ENCODE peak calls at places on chromosomes 16 and 17, in eight cellular contexts. One of them, this sample, is unnamed. For H3K27me3, H3K36me3 and H3K4me1, the result is how much of the 10 kb centered on the place peaks cover.

GRCh38 chr16:74605746-74606520 is 981 bp downstream of the GLG1 start:
- DNase-seq in SK-N-SH: no peak
- DNase-seq in heart right ventricle: no peak
- DNase-seq in upper lobe of right lung: no peak
- DNase-seq in CD8-positive, alpha-beta T cell: no peak
- DNase-seq in fibroblast of lung: no peak
- DNase-seq in cardiac muscle cell: no peak
- DNase-seq in neuronal stem cell: no peak
- DNase-seq in this sample: no peak

GRCh38 chr17:17890773-17891759 is 54.3 kb upstream of the SREBF1 start:
- DNase-seq in fibroblast of lung: peak
- DNase-seq in heart right ventricle: peak
- DNase-seq in CD8-positive, alpha-beta T cell: no peak
- DNase-seq in cardiac muscle cell: peak
- DNase-seq in neuronal stem cell: no peak
- DNase-seq in SK-N-SH: peak
- DNase-seq in upper lobe of right lung: peak
- DNase-seq in this sample: no peak

GRCh38 chr16:83911290-83911689 is 12.4 kb downstream of the MLYCD start:
- DNase-seq in CD8-positive, alpha-beta T cell: no peak
- DNase-seq in heart right ventricle: no peak
- DNase-seq in fibroblast of lung: no peak
- DNase-seq in upper lobe of right lung: no peak
- DNase-seq in cardiac muscle cell: no peak
- DNase-seq in SK-N-SH: no peak
- DNase-seq in neuronal stem cell: no peak
- DNase-seq in this sample: peak

GRCh38 chr17:42311240-42312034 is 23.1 kb downstream of the STAT5A start:
- DNase-seq in CD8-positive, alpha-beta T cell: no peak
- DNase-seq in upper lobe of right lung: peak
- DNase-seq in fibroblast of lung: peak
- DNase-seq in neuronal stem cell: no peak
- DNase-seq in heart right ventricle: peak
- DNase-seq in cardiac muscle cell: peak
- DNase-seq in SK-N-SH: peak
- DNase-seq in this sample: no peak

GRCh38 chr16:10362077-10362863 is 23.6 kb upstream of the ATF7IP2 start:
- DNase-seq in fibroblast of lung: peak
- DNase-seq in SK-N-SH: no peak
- DNase-seq in upper lobe of right lung: no peak
- DNase-seq in cardiac muscle cell: no peak
- DNase-seq in neuronal stem cell: no peak
- DNase-seq in CD8-positive, alpha-beta T cell: no peak
- DNase-seq in heart right ventricle: no peak
- DNase-seq in this sample: no peak

GRCh38 chr16:85420501-85421337 is 192.4 kb upstream of the GSE1 start:
- DNase-seq in SK-N-SH: peak
- DNase-seq in fibroblast of lung: peak
- DNase-seq in cardiac muscle cell: peak
- DNase-seq in neuronal stem cell: peak
- DNase-seq in heart right ventricle: peak
- DNase-seq in upper lobe of right lung: peak
- DNase-seq in CD8-positive, alpha-beta T cell: peak
- DNase-seq in this sample: peak

GRCh38 chr17:429589-429988 is 77.0 kb upstream of the RPH3AL start:
- DNase-seq in heart right ventricle: no peak
- DNase-seq in SK-N-SH: no peak
- DNase-seq in CD8-positive, alpha-beta T cell: no peak
- DNase-seq in fibroblast of lung: no peak
- DNase-seq in upper lobe of right lung: no peak
- DNase-seq in neuronal stem cell: no peak
- DNase-seq in cardiac muscle cell: no peak
- DNase-seq in this sample: no peak

GRCh38 chr17:7853693-7854043 is 1.2 kb upstream of the TMEM88 start:
- DNase-seq in SK-N-SH: no peak
- DNase-seq in upper lobe of right lung: no peak
- DNase-seq in CD8-positive, alpha-beta T cell: no peak
- DNase-seq in neuronal stem cell: no peak
- DNase-seq in heart right ventricle: no peak
- DNase-seq in cardiac muscle cell: no peak
- DNase-seq in fibroblast of lung: no peak
- DNase-seq in this sample: no peak

GRCh38 chr17:77320046-77320445 is 179.3 kb downstream of the SEC14L1 start:
- DNase-seq in neuronal stem cell: no peak
- DNase-seq in cardiac muscle cell: no peak
- DNase-seq in SK-N-SH: peak
- DNase-seq in fibroblast of lung: peak
- DNase-seq in upper lobe of right lung: peak
- DNase-seq in CD8-positive, alpha-beta T cell: no peak
- DNase-seq in heart right ventricle: no peak
- DNase-seq in this sample: peak

GRCh38 chr17:79123988-79124387 is 49.4 kb downstream of the ENGASE start:
- DNase-seq in neuronal stem cell: no peak
- DNase-seq in upper lobe of right lung: no peak
- DNase-seq in heart right ventricle: no peak
- DNase-seq in SK-N-SH: no peak
- DNase-seq in cardiac muscle cell: no peak
- DNase-seq in CD8-positive, alpha-beta T cell: no peak
- DNase-seq in fibroblast of lung: no peak
- DNase-seq in this sample: no peak

GRCh38 chr17:79127534-79128135 is 53.0 kb downstream of the ENGASE start:
- DNase-seq in heart right ventricle: no peak
- DNase-seq in fibroblast of lung: no peak
- DNase-seq in cardiac muscle cell: no peak
- DNase-seq in neuronal stem cell: no peak
- DNase-seq in SK-N-SH: no peak
- DNase-seq in CD8-positive, alpha-beta T cell: no peak
- DNase-seq in upper lobe of right lung: no peak
- DNase-seq in this sample: no peak

GRCh38 chr17:79124513-79125209 is 50.0 kb downstream of the ENGASE start:
- DNase-seq in heart right ventricle: no peak
- DNase-seq in neuronal stem cell: no peak
- DNase-seq in CD8-positive, alpha-beta T cell: no peak
- DNase-seq in SK-N-SH: no peak
- DNase-seq in upper lobe of right lung: no peak
- DNase-seq in cardiac muscle cell: no peak
- DNase-seq in fibroblast of lung: no peak
- DNase-seq in this sample: no peak

GRCh38 chr17:79126139-79126538 is 51.5 kb downstream of the ENGASE start:
- DNase-seq in heart right ventricle: no peak
- DNase-seq in CD8-positive, alpha-beta T cell: no peak
- DNase-seq in SK-N-SH: peak
- DNase-seq in upper lobe of right lung: no peak
- DNase-seq in fibroblast of lung: no peak
- DNase-seq in cardiac muscle cell: no peak
- DNase-seq in neuronal stem cell: no peak
- DNase-seq in this sample: peak

GRCh38 chr17:79125503-79125902 is 50.9 kb downstream of the ENGASE start:
- DNase-seq in CD8-positive, alpha-beta T cell: no peak
- DNase-seq in fibroblast of lung: no peak
- DNase-seq in cardiac muscle cell: no peak
- DNase-seq in heart right ventricle: no peak
- DNase-seq in SK-N-SH: peak
- DNase-seq in neuronal stem cell: no peak
- DNase-seq in upper lobe of right lung: no peak
- DNase-seq in this sample: no peak
- H3K27me3 ChIP-seq in CD8-positive, alpha-beta T cell: under half
- H3K27me3 ChIP-seq in fibroblast of lung: under half
- H3K27me3 ChIP-seq in cardiac muscle cell: under half
- H3K27me3 ChIP-seq in heart right ventricle: half or more
- H3K27me3 ChIP-seq in SK-N-SH: half or more
- H3K27me3 ChIP-seq in neuronal stem cell: under half
- H3K27me3 ChIP-seq in upper lobe of right lung: under half
- H3K27me3 ChIP-seq in this sample: half or more

GRCh38 chr17:74825952-74826713 is 33.6 kb downstream of the GRIN2C start:
- DNase-seq in CD8-positive, alpha-beta T cell: no peak
- DNase-seq in upper lobe of right lung: no peak
- DNase-seq in fibroblast of lung: no peak
- DNase-seq in neuronal stem cell: no peak
- DNase-seq in cardiac muscle cell: peak
- DNase-seq in heart right ventricle: no peak
- DNase-seq in SK-N-SH: no peak
- DNase-seq in this sample: no peak
- H3K36me3 ChIP-seq in CD8-positive, alpha-beta T cell: under half
- H3K36me3 ChIP-seq in upper lobe of right lung: under half
- H3K36me3 ChIP-seq in fibroblast of lung: under half
- H3K36me3 ChIP-seq in neuronal stem cell: under half
- H3K36me3 ChIP-seq in cardiac muscle cell: under half
- H3K36me3 ChIP-seq in heart right ventricle: half or more
- H3K36me3 ChIP-seq in SK-N-SH: under half
- H3K36me3 ChIP-seq in this sample: under half

GRCh38 chr16:88484505-88485365 is 31.7 kb downstream of the ZFPM1 start:
- DNase-seq in CD8-positive, alpha-beta T cell: no peak
- DNase-seq in neuronal stem cell: no peak
- DNase-seq in upper lobe of right lung: no peak
- DNase-seq in heart right ventricle: no peak
- DNase-seq in cardiac muscle cell: no peak
- DNase-seq in SK-N-SH: no peak
- DNase-seq in fibroblast of lung: no peak
- DNase-seq in this sample: no peak
- H3K4me1 ChIP-seq in CD8-positive, alpha-beta T cell: under half
- H3K4me1 ChIP-seq in neuronal stem cell: under half
- H3K4me1 ChIP-seq in upper lobe of right lung: under half
- H3K4me1 ChIP-seq in heart right ventricle: under half
- H3K4me1 ChIP-seq in cardiac muscle cell: under half
- H3K4me1 ChIP-seq in SK-N-SH: under half
- H3K4me1 ChIP-seq in fibroblast of lung: under half
- H3K4me1 ChIP-seq in this sample: under half

GRCh38 chr17:62732125-62732524 is 76.0 kb downstream of the MARCHF10 start:
- DNase-seq in CD8-positive, alpha-beta T cell: no peak
- DNase-seq in neuronal stem cell: no peak
- DNase-seq in cardiac muscle cell: no peak
- DNase-seq in upper lobe of right lung: no peak
- DNase-seq in SK-N-SH: no peak
- DNase-seq in fibroblast of lung: no peak
- DNase-seq in heart right ventricle: no peak
- DNase-seq in this sample: peak

GRCh38 chr17:62739666-62740065 is 68.4 kb downstream of the MARCHF10 start:
- DNase-seq in neuronal stem cell: no peak
- DNase-seq in upper lobe of right lung: no peak
- DNase-seq in cardiac muscle cell: no peak
- DNase-seq in SK-N-SH: no peak
- DNase-seq in fibroblast of lung: no peak
- DNase-seq in heart right ventricle: no peak
- DNase-seq in CD8-positive, alpha-beta T cell: no peak
- DNase-seq in this sample: no peak

GRCh38 chr17:62737513-62737912 is 70.6 kb downstream of the MARCHF10 start:
- DNase-seq in fibroblast of lung: no peak
- DNase-seq in CD8-positive, alpha-beta T cell: no peak
- DNase-seq in SK-N-SH: no peak
- DNase-seq in upper lobe of right lung: no peak
- DNase-seq in heart right ventricle: no peak
- DNase-seq in neuronal stem cell: no peak
- DNase-seq in cardiac muscle cell: no peak
- DNase-seq in this sample: no peak

GRCh38 chr17:62740066-62740465 is 68.0 kb downstream of the MARCHF10 start:
- DNase-seq in cardiac muscle cell: peak
- DNase-seq in CD8-positive, alpha-beta T cell: no peak
- DNase-seq in SK-N-SH: no peak
- DNase-seq in fibroblast of lung: no peak
- DNase-seq in heart right ventricle: no peak
- DNase-seq in neuronal stem cell: no peak
- DNase-seq in upper lobe of right lung: no peak
- DNase-seq in this sample: no peak

DNA sequence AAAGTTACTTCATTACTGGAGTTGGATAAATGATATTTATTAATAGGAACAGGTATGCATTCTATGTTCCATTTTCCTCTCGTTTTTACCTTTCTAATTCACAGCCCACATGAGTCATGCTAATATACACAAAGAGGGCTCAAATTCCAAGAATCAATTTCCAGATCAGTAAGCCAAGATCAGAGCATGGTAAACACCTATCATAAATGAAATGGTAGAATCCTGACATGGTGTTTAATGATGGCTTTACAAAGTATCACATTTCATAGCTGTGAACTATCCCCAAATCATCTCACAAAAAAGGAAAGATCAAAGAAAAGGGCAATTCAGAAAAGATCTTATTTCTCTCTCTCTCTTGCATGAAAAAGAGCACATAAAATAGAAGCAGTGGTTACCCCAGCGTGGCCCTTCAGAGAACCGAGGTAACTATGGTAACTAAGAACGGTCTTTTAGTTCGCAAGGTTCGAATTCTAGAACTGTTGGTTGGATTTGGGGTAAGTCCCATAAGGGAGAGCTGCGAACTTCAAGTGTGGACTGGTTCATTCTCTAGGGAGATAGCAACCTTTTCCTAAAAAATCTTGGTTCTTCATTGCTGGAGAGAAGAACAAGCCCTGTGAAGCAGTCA is 73.0 kb downstream of the MARCHF10 start:
- DNase-seq in neuronal stem cell: no peak
- DNase-seq in cardiac muscle cell: no peak
- DNase-seq in upper lobe of right lung: no peak
- DNase-seq in heart right ventricle: no peak
- DNase-seq in CD8-positive, alpha-beta T cell: no peak
- DNase-seq in SK-N-SH: no peak
- DNase-seq in fibroblast of lung: no peak
- DNase-seq in this sample: no peak
- H3K27me3 ChIP-seq in neuronal stem cell: under half
- H3K27me3 ChIP-seq in cardiac muscle cell: under half
- H3K27me3 ChIP-seq in upper lobe of right lung: under half
- H3K27me3 ChIP-seq in heart right ventricle: under half
- H3K27me3 ChIP-seq in CD8-positive, alpha-beta T cell: under half
- H3K27me3 ChIP-seq in SK-N-SH: under half
- H3K27me3 ChIP-seq in fibroblast of lung: under half
- H3K27me3 ChIP-seq in this sample: under half